ENCODE peak calls at places on chromosomes 1 and 21, in five cellular contexts. A, Z, U, R and Q are unnamed samples.

GRCh38 chr1:200165493-200166220 is 138.1 kb downstream of the NR5A2 start:
- DNase-seq in R (no peak), U (no peak), A (no peak), Z (no peak), Q (no peak)

GRCh38 chr1:61269648-61270047 is 187.3 kb downstream of the NFIA start:
- DNase-seq in A (no peak), R (no peak), Z (no peak), U (no peak), Q (no peak)

GRCh38 chr1:20069932-20070331 is at the start of gene PLA2G5:
- DNase-seq in U (no peak), A (no peak), Z (no peak), R (no peak), Q (no peak)

GRCh38 chr1:11037740-11038182 is 9.3 kb downstream of the MASP2 start:
- DNase-seq in A (peak), R (peak), Z (peak), U (peak), Q (peak)

GRCh38 chr1:101236546-101237228 is at the start of gene S1PR1:
- DNase-seq in U (peak), Z (peak), R (peak), A (peak), Q (peak)

GRCh38 chr1:200226268-200226968 is 183.4 kb downstream of the ZNF281 start:
- DNase-seq in R (no peak), A (no peak), Z (peak), U (no peak), Q (no peak)

GRCh38 chr1:213666113-213666512 is 321.7 kb upstream of the PROX1 start:
- DNase-seq in Z (no peak), U (no peak), A (peak), R (no peak), Q (no peak)

GRCh38 chr1:43754892-43755291 is 47.6 kb downstream of the ST3GAL3 start:
- DNase-seq in A (no peak), Z (no peak), R (no peak), U (no peak), Q (no peak)

GRCh38 chr1:117146570-117147340 is 25.2 kb upstream of the TRIM45 start:
- DNase-seq in Z (no peak), U (peak), A (peak), R (no peak), Q (no peak)

GRCh38 chr1:159839135-159839849 is 12.6 kb downstream of the SLAMF8 start:
- DNase-seq in R (no peak), Z (no peak), U (no peak), A (no peak), Q (peak)

GRCh38 chr1:33764149-33764548 is 99.7 kb upstream of the HMGB4 start:
- DNase-seq in U (no peak), Z (no peak), R (no peak), A (no peak), Q (no peak)

GRCh38 chr1:1554550-1554925 is 14.1 kb upstream of the TMEM240 start:
- DNase-seq in Z (no peak), A (no peak), R (no peak), U (no peak), Q (no peak)

GRCh38 chr1:36465731-36466369 is 1.7 kb upstream of the MRPS15 start:
- DNase-seq in U (no peak), A (no peak), Z (no peak), R (no peak), Q (no peak)

GRCh38 chr21:17900281-17900989 is 81.3 kb upstream of the C21orf91 start:
- DNase-seq in R (no peak), A (peak), U (no peak), Z (no peak), Q (no peak)

GRCh38 chr21:32452641-32453040 is 40.1 kb downstream of the EVA1C start:
- DNase-seq in U (no peak), A (no peak), Z (no peak), R (no peak), Q (no peak)

GRCh38 chr1:48697066-48697707 is 79.5 kb downstream of the BEND5 start:
- DNase-seq in A (peak), R (peak), Z (no peak), U (peak), Q (peak)

GRCh38 chr1:108830119-108831008 is 26.5 kb downstream of the AKNAD1 start:
- DNase-seq in Z (no peak), R (peak), A (no peak), U (peak), Q (no peak)

GRCh38 chr1:168342572-168343280 is 62.0 kb downstream of the TBX19 start:
- DNase-seq in Z (peak), R (peak), A (peak), U (peak), Q (peak)

GRCh38 chr1:231116741-231117140 is 45.1 kb upstream of the TRIM67 start:
- DNase-seq in A (no peak), U (no peak), R (no peak), Z (no peak), Q (no peak)

GRCh38 chr1:237814319-237814924 is 76.3 kb downstream of the ZP4 start:
- DNase-seq in U (peak), A (no peak), Z (no peak), R (no peak), Q (no peak)

GRCh38 chr1:169484683-169485426 is 889 bp downstream of the SLC19A2 start:
- DNase-seq in U (peak), R (peak), A (peak), Z (peak), Q (peak)

GRCh38 chr21:41777934-41778815 is 11.3 kb upstream of the RIPK4 start:
- DNase-seq in Z (no peak), A (peak), U (peak), R (peak), Q (no peak)

GRCh38 chr1:221704291-221704690 is 37.6 kb downstream of the DUSP10 start:
- DNase-seq in R (no peak), A (no peak), U (no peak), Z (no peak), Q (no peak)

GRCh38 chr1:233025156-233025555 is 74.7 kb downstream of the NTPCR start:
- DNase-seq in R (peak), A (no peak), U (peak), Z (no peak), Q (peak)

GRCh38 chr21:32414579-32415358 is 2.3 kb downstream of the EVA1C start:
- DNase-seq in R (no peak), Z (no peak), U (peak), A (peak), Q (no peak)

GRCh38 chr21:37582613-37583012 is 216.0 kb downstream of the DYRK1A start:
- DNase-seq in R (no peak), A (peak), U (peak), Z (no peak), Q (peak)

GRCh38 chr1:10424034-10424433 is 6.2 kb upstream of the CENPS start:
- DNase-seq in R (no peak), A (no peak), U (peak), Z (no peak), Q (no peak)

GRCh38 chr21:35367558-35367957 is 318.5 kb upstream of the RUNX1 start:
- DNase-seq in Z (no peak), U (no peak), A (peak), R (no peak), Q (no peak)